ENCODE peak calls at places on chromosomes 7 and 10, in five cellular contexts. O is stomach, F is B cell, A is Calu3, I is psoas muscle. Y is an unnamed sample.

GRCh38 chr10:118238573-118239240 is 103.4 kb downstream of the FAM204A start:
- DNase-seq in O (no peak), F (no peak), A (no peak), I (no peak), Y (no peak)

GRCh38 chr7:149719912-149720335 is 53.5 kb downstream of the ZNF467 start:
- DNase-seq in O (no peak), F (no peak), A (no peak), I (no peak), Y (peak)

GRCh38 chr10:86100581-86101061 is 266.0 kb downstream of the GRID1 start:
- DNase-seq in O (no peak), F (no peak), A (peak), I (no peak), Y (peak)

GRCh38 chr7:51006483-51007235 is 224.0 kb upstream of the GRB10 start:
- DNase-seq in O (no peak), F (no peak), A (no peak), I (no peak), Y (no peak)

GRCh38 chr7:23530355-23530754 is 1.4 kb downstream of the TRA2A start:
- DNase-seq in O (no peak), F (peak), A (peak), I (no peak), Y (peak)

GRCh38 chr7:35908305-35909223 is 107.7 kb downstream of the SEPTIN7 start:
- DNase-seq in O (no peak), F (no peak), A (no peak), I (peak), Y (no peak)

GRCh38 chr7:129184979-129185670 is 3.3 kb upstream of the SMO start:
- DNase-seq in O (no peak), F (peak), A (no peak), I (no peak), Y (no peak)

GRCh38 chr10:106540606-106541005 is 623.9 kb downstream of the SORCS1 start:
- DNase-seq in O (no peak), F (no peak), A (no peak), I (no peak), Y (no peak)

GRCh38 chr7:45574521-45575500 is 643 bp downstream of the ADCY1 start:
- DNase-seq in O (peak), F (no peak), A (peak), I (peak), Y (peak)

GRCh38 chr7:36119005-36119711 is 33.9 kb upstream of the EEPD1 start:
- DNase-seq in O (peak), F (no peak), A (peak), I (no peak), Y (no peak)

GRCh38 chr7:121621947-121622346 is 225.8 kb upstream of the FAM3C start:
- DNase-seq in O (no peak), F (no peak), A (no peak), I (no peak), Y (no peak)

GRCh38 chr10:98295907-98296306 is 27.9 kb upstream of the LOXL4 start:
- DNase-seq in O (no peak), F (no peak), A (no peak), I (no peak), Y (no peak)

GRCh38 chr10:77165445-77166316 is 471.9 kb downstream of the KCNMA1 start:
- DNase-seq in O (peak), F (no peak), A (peak), I (no peak), Y (peak)

GRCh38 chr7:158955146-158955870 is 99.0 kb downstream of the DYNC2I1 start:
- DNase-seq in O (no peak), F (peak), A (no peak), I (no peak), Y (no peak)

GRCh38 chr7:23471090-23471859 is 984 bp upstream of the IGF2BP3 start:
- DNase-seq in O (no peak), F (peak), A (peak), I (no peak), Y (peak)

GRCh38 chr10:59611048-59611447 is 98.6 kb downstream of the SLC16A9 start:
- DNase-seq in O (no peak), F (no peak), A (no peak), I (no peak), Y (no peak)

GRCh38 chr10:14296081-14296709 is 34.5 kb downstream of the FRMD4A start:
- DNase-seq in O (peak), F (no peak), A (no peak), I (no peak), Y (no peak)

GRCh38 chr7:36657031-36657660 is 67.1 kb downstream of the AOAH start:
- DNase-seq in O (no peak), F (no peak), A (no peak), I (no peak), Y (no peak)

GRCh38 chr10:131135716-131136115 is 175.8 kb downstream of the TCERG1L start:
- DNase-seq in O (no peak), F (no peak), A (no peak), I (no peak), Y (no peak)

GRCh38 chr7:134315679-134316538 is 821 bp downstream of the SLC35B4 start:
- DNase-seq in O (no peak), F (no peak), A (no peak), I (no peak), Y (peak)

GRCh38 chr10:95289003-95289920 is 1.5 kb downstream of the PDLIM1 start:
- DNase-seq in O (no peak), F (no peak), A (no peak), I (no peak), Y (peak)

GRCh38 chr10:49151025-49151445 is 17.2 kb upstream of the FAM170B start:
- DNase-seq in O (no peak), F (no peak), A (no peak), I (no peak), Y (no peak)

GRCh38 chr7:47751068-47751467 is 169.2 kb upstream of the TNS3 start:
- DNase-seq in O (no peak), F (no peak), A (no peak), I (no peak), Y (no peak)

GRCh38 chr10:10910634-10911033 is 107.0 kb upstream of the CELF2 start:
- DNase-seq in O (no peak), F (no peak), A (no peak), I (no peak), Y (no peak)

GRCh38 chr7:128837521-128837921 is 7.3 kb downstream of the FLNC start:
- DNase-seq in O (no peak), F (no peak), A (no peak), I (peak), Y (peak)

GRCh38 chr7:129923709-129924108 is 29.1 kb downstream of the UBE2H start:
- DNase-seq in O (no peak), F (no peak), A (no peak), I (no peak), Y (peak)

GRCh38 chr7:129502708-129503685 is 666 bp downstream of the SMKR1 start:
- DNase-seq in O (peak), F (no peak), A (no peak), I (no peak), Y (no peak)

GRCh38 chr7:50359995-50360925 is 55.7 kb downstream of the IKZF1 start:
- DNase-seq in O (no peak), F (no peak), A (no peak), I (no peak), Y (no peak)

GRCh38 chr7:22784346-22784745 is 38.3 kb downstream of the TOMM7 start:
- DNase-seq in O (no peak), F (no peak), A (no peak), I (no peak), Y (no peak)

GRCh38 chr7:150340024-150340749 is 1.2 kb downstream of the RARRES2 start:
- DNase-seq in O (peak), F (no peak), A (peak), I (no peak), Y (peak)

DNA sequence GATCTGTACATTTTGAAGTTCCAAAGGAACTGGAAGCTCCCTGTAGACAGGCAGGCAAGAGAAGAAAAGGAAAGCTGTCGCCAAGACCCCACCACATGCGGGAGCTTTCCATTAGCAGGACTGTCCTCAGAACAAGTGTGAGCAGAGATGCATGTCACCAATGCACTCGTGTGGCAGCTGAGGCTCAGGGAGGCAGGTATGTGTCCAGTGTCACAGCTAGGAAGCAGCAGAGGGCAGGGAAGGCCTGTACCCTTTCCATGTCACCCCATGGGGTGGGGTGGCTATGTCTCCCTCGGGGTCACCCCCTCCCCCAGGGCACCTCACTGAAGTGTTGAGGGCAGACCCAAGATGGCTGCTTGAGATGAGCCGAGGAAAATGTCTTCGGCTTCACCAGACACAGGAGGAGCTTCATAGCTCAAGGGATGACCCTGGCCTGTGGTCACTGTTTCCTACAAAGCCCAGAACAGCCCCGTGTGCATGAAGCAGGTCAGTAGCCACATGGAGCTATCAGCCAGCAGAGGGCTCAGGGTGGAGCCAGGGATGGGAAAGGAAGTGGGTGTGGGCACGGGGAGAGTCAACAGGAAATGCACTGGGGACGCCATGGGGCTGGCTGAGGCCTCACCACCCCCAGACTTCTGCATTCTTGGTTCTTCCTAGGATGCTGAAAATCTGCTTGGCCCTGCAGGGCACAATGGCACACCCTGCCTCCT is 96.6 kb downstream of the FAM53B start:
- DNase-seq in O (peak), F (peak), A (peak), I (peak), Y (peak)
- TF ChIP-seq CTCF in O (no peak), F (peak), A (no peak), I (no peak), Y (peak)

GRCh38 chr7:10888861-10889260 is 84.8 kb upstream of the PHF14 start:
- DNase-seq in O (no peak), F (peak), A (no peak), I (no peak), Y (peak)

GRCh38 chr7:10889266-10889898 is 84.3 kb upstream of the PHF14 start:
- DNase-seq in O (peak), F (peak), A (peak), I (no peak), Y (peak)
- TF ChIP-seq CTCF in O (peak), F (peak), A (peak), I (peak), Y (peak)

GRCh38 chr10:61272781-61273180 is 180.4 kb downstream of the TMEM26 start:
- DNase-seq in O (no peak), F (no peak), A (no peak), I (no peak), Y (no peak)

GRCh38 chr10:61271127-61271780 is 181.9 kb downstream of the TMEM26 start:
- DNase-seq in O (no peak), F (no peak), A (peak), I (no peak), Y (no peak)
- TF ChIP-seq CTCF in O (no peak), F (no peak), A (no peak), I (no peak), Y (no peak)

GRCh38 chr10:25455980-25456567 is 281.3 kb downstream of the GPR158 start:
- DNase-seq in O (no peak), F (no peak), A (no peak), I (no peak), Y (no peak)
- TF ChIP-seq CTCF in O (no peak), F (no peak), A (no peak), I (no peak), Y (no peak)

GRCh38 chr10:71268751-71269150 is 50.3 kb upstream of the SLC29A3 start:
- DNase-seq in O (no peak), F (no peak), A (no peak), I (peak), Y (no peak)

GRCh38 chr10:71267508-71268240 is 51.4 kb upstream of the SLC29A3 start:
- DNase-seq in O (no peak), F (no peak), A (no peak), I (no peak), Y (no peak)

GRCh38 chr10:71266918-71267442 is 52.1 kb upstream of the SLC29A3 start:
- DNase-seq in O (no peak), F (no peak), A (no peak), I (no peak), Y (no peak)

GRCh38 chr10:71269301-71270288 is 49.5 kb upstream of the SLC29A3 start:
- DNase-seq in O (no peak), F (no peak), A (no peak), I (no peak), Y (no peak)

GRCh38 chr10:71268247-71268691 is 50.8 kb upstream of the SLC29A3 start:
- DNase-seq in O (no peak), F (no peak), A (peak), I (no peak), Y (no peak)
- TF ChIP-seq CTCF in O (peak), F (no peak), A (no peak), I (peak), Y (no peak)

DNA sequence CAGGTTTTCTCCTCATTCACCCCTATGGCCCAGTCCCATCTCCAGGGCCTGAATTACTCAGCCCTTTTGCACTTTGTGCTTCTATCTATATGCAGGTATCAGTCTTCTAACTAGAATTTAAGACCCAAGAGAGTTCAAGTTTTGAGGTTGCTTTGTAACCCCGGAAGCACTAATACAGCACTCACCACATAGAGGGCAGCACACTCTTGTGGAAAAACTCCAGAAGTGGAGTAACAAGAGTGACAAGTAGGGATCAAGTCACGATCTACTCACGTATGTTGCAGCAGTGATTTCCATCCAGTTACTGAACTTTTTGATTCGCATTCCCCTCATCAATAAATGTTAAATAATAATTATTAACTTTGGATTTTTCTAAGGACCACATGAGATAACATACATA is 151.0 kb downstream of the CHCHD3 start:
- DNase-seq in O (no peak), F (no peak), A (no peak), I (no peak), Y (no peak)
- TF ChIP-seq CTCF in O (no peak), F (no peak), A (no peak), I (peak), Y (peak)

GRCh38 chr10:3782456-3783312 is 2.3 kb downstream of the KLF6 start:
- DNase-seq in O (peak), F (peak), A (peak), I (peak), Y (peak)
- TF ChIP-seq CTCF in O (no peak), F (no peak), A (no peak), I (no peak), Y (no peak)

GRCh38 chr7:101740981-101741725 is 76.3 kb upstream of the CUX1 start:
- DNase-seq in O (no peak), F (no peak), A (no peak), I (no peak), Y (peak)

GRCh38 chr7:101743995-101744360 is 73.4 kb upstream of the CUX1 start:
- DNase-seq in O (no peak), F (no peak), A (no peak), I (no peak), Y (no peak)

GRCh38 chr7:101744588-101744987 is 72.8 kb upstream of the CUX1 start:
- DNase-seq in O (no peak), F (no peak), A (no peak), I (no peak), Y (no peak)

GRCh38 chr7:101746311-101746710 is 71.1 kb upstream of the CUX1 start:
- DNase-seq in O (no peak), F (peak), A (no peak), I (no peak), Y (peak)

GRCh38 chr7:101743241-101743994 is 74.0 kb upstream of the CUX1 start:
- DNase-seq in O (peak), F (peak), A (peak), I (peak), Y (peak)
- TF ChIP-seq CTCF in O (no peak), F (peak), A (peak), I (peak), Y (peak)